ENCODE peak calls at places on chromosome 3, in seven cellular contexts. I is AG04450, H is transverse colon, P is lower lobe of right lung, Q is sigmoid colon, W is AG09309, N is IMR-90. V is an unnamed sample.

GRCh38 chr3:197718904-197719303 is 17.8 kb downstream of the RUBCN start:
- DNase-seq in I (peak), H (no peak), P (no peak), Q (no peak), W (peak), N (peak), V (peak)

GRCh38 chr3:72462611-72463011 is 385.6 kb downstream of the SHQ1 start:
- DNase-seq in I (no peak), H (no peak), P (no peak), Q (no peak), W (no peak), N (no peak), V (no peak)

GRCh38 chr3:89955141-89955540 is 847.7 kb downstream of the EPHA3 start:
- DNase-seq in I (no peak), H (no peak), P (no peak), Q (no peak), W (no peak), N (no peak), V (no peak)

GRCh38 chr3:17033516-17034168 is 148.9 kb downstream of the PLCL2 start:
- DNase-seq in I (no peak), H (no peak), P (no peak), Q (no peak), W (no peak), N (peak), V (peak)

GRCh38 chr3:184716652-184717607 is 5.1 kb upstream of the MAGEF1 start:
- DNase-seq in I (no peak), H (no peak), P (no peak), Q (no peak), W (no peak), N (peak), V (peak)

GRCh38 chr3:44442591-44443309 is 34.7 kb downstream of the ZNF445 start:
- DNase-seq in I (no peak), H (no peak), P (no peak), Q (no peak), W (no peak), N (no peak), V (no peak)

GRCh38 chr3:18806633-18807032 is 341.7 kb upstream of the KCNH8 start:
- DNase-seq in I (no peak), H (no peak), P (no peak), Q (no peak), W (no peak), N (no peak), V (no peak)

GRCh38 chr3:48356419-48356818 is 15.6 kb upstream of the FBXW12 start:
- DNase-seq in I (no peak), H (no peak), P (no peak), Q (no peak), W (no peak), N (no peak), V (no peak)

GRCh38 chr3:100226712-100227429 is 33.9 kb upstream of the TBC1D23 start:
- DNase-seq in I (no peak), H (no peak), P (no peak), Q (no peak), W (no peak), N (peak), V (peak)

GRCh38 chr3:31102196-31102879 is 207.9 kb upstream of the GADL1 start:
- DNase-seq in I (no peak), H (no peak), P (no peak), Q (no peak), W (no peak), N (no peak), V (no peak)

GRCh38 chr3:42226470-42227425 is 39.2 kb downstream of the CCK start:
- DNase-seq in I (no peak), H (no peak), P (no peak), Q (no peak), W (no peak), N (no peak), V (no peak)

GRCh38 chr3:177934001-177934891 is 602.0 kb upstream of the KCNMB2 start:
- DNase-seq in I (peak), H (no peak), P (peak), Q (peak), W (peak), N (peak), V (peak)

GRCh38 chr3:134369231-134369741 is 5.0 kb downstream of the AMOTL2 start:
- DNase-seq in I (no peak), H (no peak), P (no peak), Q (peak), W (no peak), N (peak), V (peak)

GRCh38 chr3:183698318-183698731 is 728 bp downstream of the YEATS2 start:
- DNase-seq in I (no peak), H (peak), P (no peak), Q (peak), W (no peak), N (peak), V (peak)

GRCh38 chr3:192481638-192482037 is 245.7 kb downstream of the FGF12 start:
- DNase-seq in I (no peak), H (no peak), P (no peak), Q (no peak), W (peak), N (peak), V (no peak)

GRCh38 chr3:31361391-31362273 is 171.1 kb upstream of the STT3B start:
- DNase-seq in I (no peak), H (no peak), P (no peak), Q (no peak), W (peak), N (peak), V (peak)

GRCh38 chr3:153338487-153338886 is 176.5 kb downstream of the RAP2B start:
- DNase-seq in I (peak), H (no peak), P (no peak), Q (no peak), W (no peak), N (peak), V (peak)

GRCh38 chr3:98574157-98574556 is 19.3 kb downstream of the CPOX start:
- DNase-seq in I (no peak), H (no peak), P (no peak), Q (no peak), W (no peak), N (no peak), V (no peak)

GRCh38 chr3:20323307-20323927 is 137.4 kb upstream of the SGO1 start:
- DNase-seq in I (no peak), H (no peak), P (no peak), Q (no peak), W (no peak), N (no peak), V (no peak)

GRCh38 chr3:77475545-77475944 is 435.6 kb downstream of the ROBO2 start:
- DNase-seq in I (no peak), H (no peak), P (no peak), Q (no peak), W (no peak), N (no peak), V (no peak)

GRCh38 chr3:57689367-57690053 is 3.4 kb downstream of the DENND6A start:
- DNase-seq in I (no peak), H (no peak), P (no peak), Q (no peak), W (no peak), N (no peak), V (no peak)

GRCh38 chr3:115857518-115858136 is 234.3 kb downstream of the GAP43 start:
- DNase-seq in I (no peak), H (no peak), P (no peak), Q (no peak), W (no peak), N (peak), V (no peak)

GRCh38 chr3:187610926-187611545 is 59.2 kb downstream of the SST start:
- DNase-seq in I (no peak), H (no peak), P (no peak), Q (no peak), W (peak), N (peak), V (no peak)

GRCh38 chr3:183745300-183746098 is 47.9 kb downstream of the YEATS2 start:
- DNase-seq in I (no peak), H (no peak), P (no peak), Q (no peak), W (no peak), N (peak), V (no peak)

GRCh38 chr3:24222165-24222805 is 272.4 kb downstream of the THRB start:
- DNase-seq in I (no peak), H (no peak), P (no peak), Q (no peak), W (peak), N (no peak), V (peak)

GRCh38 chr3:100033184-100033583 is 81.1 kb downstream of the FILIP1L start:
- DNase-seq in I (peak), H (no peak), P (no peak), Q (no peak), W (peak), N (peak), V (no peak)

GRCh38 chr3:69890094-69890493 is 109.4 kb upstream of the SAMMSON start:
- DNase-seq in I (no peak), H (no peak), P (no peak), Q (no peak), W (no peak), N (peak), V (peak)

GRCh38 chr3:16130066-16130465 is 44.4 kb upstream of the GALNT15 start:
- DNase-seq in I (peak), H (no peak), P (no peak), Q (no peak), W (peak), N (peak), V (peak)

GRCh38 chr3:197746801-197747237 is 2.9 kb upstream of the FYTTD1 start:
- DNase-seq in I (no peak), H (no peak), P (no peak), Q (no peak), W (no peak), N (no peak), V (no peak)

GRCh38 chr3:16467368-16467767 is 46.1 kb downstream of the RFTN1 start:
- DNase-seq in I (no peak), H (no peak), P (no peak), Q (no peak), W (no peak), N (no peak), V (no peak)

GRCh38 chr3:53260286-53260785 is 4.5 kb upstream of the TKT start:
- DNase-seq in I (no peak), H (no peak), P (no peak), Q (no peak), W (no peak), N (no peak), V (no peak)

GRCh38 chr3:123609063-123609462 is 24.2 kb upstream of the HACD2 start:
- DNase-seq in I (no peak), H (no peak), P (no peak), Q (no peak), W (no peak), N (no peak), V (no peak)

GRCh38 chr3:114554716-114555115 is 260.9 kb downstream of the TIGIT start:
- DNase-seq in I (no peak), H (no peak), P (no peak), Q (no peak), W (no peak), N (no peak), V (no peak)

GRCh38 chr3:79140718-79141117 is 627.1 kb downstream of the ROBO1 start:
- DNase-seq in I (peak), H (no peak), P (no peak), Q (no peak), W (peak), N (peak), V (peak)

GRCh38 chr3:64207289-64208086 is 17.8 kb downstream of the PRICKLE2 start:
- DNase-seq in I (no peak), H (no peak), P (no peak), Q (no peak), W (no peak), N (peak), V (peak)

DNA sequence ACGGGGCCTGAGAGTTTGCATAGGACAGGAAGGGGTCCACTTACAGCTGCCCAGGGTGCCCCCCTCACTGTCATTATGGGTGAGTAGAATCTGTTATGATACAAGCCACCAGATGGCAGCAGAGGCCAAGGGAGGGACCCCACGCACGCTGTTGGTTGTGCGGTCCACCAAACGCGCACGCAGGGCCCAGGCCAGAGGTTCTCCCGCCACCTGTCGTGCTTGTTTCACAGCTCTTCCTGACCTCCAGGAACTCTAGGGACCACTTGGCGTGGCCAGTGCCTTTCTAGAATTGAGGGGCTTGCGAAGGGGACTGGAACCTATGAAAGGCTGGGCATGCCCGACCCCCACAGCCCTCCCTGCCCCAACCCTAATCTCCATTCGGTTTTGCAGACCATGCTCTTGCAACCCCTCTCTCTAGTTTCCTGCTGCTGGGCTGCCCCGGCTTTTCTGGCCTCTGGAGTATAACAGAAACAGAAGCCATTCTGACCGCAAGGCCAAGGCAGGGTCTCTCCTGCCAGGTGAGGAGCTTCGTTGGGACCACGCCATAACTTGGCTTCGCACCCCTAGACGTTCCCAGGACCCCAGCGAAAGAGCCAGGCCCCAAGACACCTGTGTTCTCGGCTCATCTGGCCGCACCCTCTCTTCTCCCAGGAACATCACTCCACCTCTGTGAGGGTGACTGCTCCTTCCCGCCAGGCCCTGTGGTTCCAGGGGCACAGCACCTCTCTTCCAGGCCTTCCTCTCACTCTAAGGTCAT is 46.0 kb downstream of the ALDH1L1 start:
- DNase-seq in I (peak), H (peak), P (peak), Q (peak), W (no peak), N (peak), V (peak)
- TF ChIP-seq CTCF in I (peak), H (peak), P (peak), Q (peak), W (peak), N (peak), V (peak)

DNA sequence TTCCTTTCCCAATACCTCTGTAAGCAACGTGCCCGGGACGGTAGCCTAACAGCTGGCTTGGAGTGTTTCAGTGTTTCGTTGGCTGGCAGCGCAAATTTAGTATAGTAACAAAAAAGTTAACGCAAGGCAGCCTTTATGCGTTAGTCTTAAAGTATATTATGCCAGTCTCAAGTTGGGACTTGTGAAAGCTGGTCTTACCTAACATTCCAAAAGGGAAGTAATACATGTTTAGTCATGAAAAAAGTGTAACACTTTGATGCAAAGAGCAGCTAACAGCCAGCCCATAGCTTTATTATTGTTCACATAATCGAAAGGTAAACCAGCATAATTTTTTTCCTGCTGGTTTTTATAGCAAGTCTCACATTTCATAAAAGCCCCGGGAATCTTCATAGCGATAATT is 2.3 kb upstream of the GPR87 start:
- DNase-seq in I (no peak), H (no peak), P (no peak), Q (no peak), W (no peak), N (no peak), V (no peak)
- H3K4me3 ChIP-seq in I (no peak), H (no peak), P (no peak), Q (no peak), W (no peak), N (no peak), V (no peak)

GRCh38 chr3:156843071-156843808 is 17.1 kb downstream of the LEKR1 start:
- DNase-seq in I (no peak), H (no peak), P (no peak), Q (no peak), W (no peak), N (peak), V (no peak)
- TF ChIP-seq CTCF in I (no peak), H (no peak), P (no peak), Q (no peak), W (no peak), N (no peak), V (no peak)

GRCh38 chr3:50599115-50599715 is 12.4 kb downstream of the CISH start:
- DNase-seq in I (no peak), H (no peak), P (no peak), Q (no peak), W (no peak), N (no peak), V (no peak)

GRCh38 chr3:50599716-50600118 is 11.9 kb downstream of the CISH start:
- DNase-seq in I (no peak), H (no peak), P (no peak), Q (no peak), W (no peak), N (no peak), V (no peak)

GRCh38 chr3:50602675-50603191 is 8.8 kb downstream of the CISH start:
- DNase-seq in I (no peak), H (peak), P (no peak), Q (no peak), W (no peak), N (no peak), V (no peak)

GRCh38 chr3:50600141-50600753 is 11.3 kb downstream of the CISH start:
- DNase-seq in I (no peak), H (no peak), P (no peak), Q (no peak), W (no peak), N (no peak), V (no peak)

GRCh38 chr3:50600841-50601591 is 10.6 kb downstream of the CISH start:
- DNase-seq in I (peak), H (peak), P (peak), Q (peak), W (peak), N (peak), V (peak)
- H3K4me3 ChIP-seq in I (peak), H (peak), P (peak), Q (peak), W (no peak), N (no peak), V (peak)

DNA sequence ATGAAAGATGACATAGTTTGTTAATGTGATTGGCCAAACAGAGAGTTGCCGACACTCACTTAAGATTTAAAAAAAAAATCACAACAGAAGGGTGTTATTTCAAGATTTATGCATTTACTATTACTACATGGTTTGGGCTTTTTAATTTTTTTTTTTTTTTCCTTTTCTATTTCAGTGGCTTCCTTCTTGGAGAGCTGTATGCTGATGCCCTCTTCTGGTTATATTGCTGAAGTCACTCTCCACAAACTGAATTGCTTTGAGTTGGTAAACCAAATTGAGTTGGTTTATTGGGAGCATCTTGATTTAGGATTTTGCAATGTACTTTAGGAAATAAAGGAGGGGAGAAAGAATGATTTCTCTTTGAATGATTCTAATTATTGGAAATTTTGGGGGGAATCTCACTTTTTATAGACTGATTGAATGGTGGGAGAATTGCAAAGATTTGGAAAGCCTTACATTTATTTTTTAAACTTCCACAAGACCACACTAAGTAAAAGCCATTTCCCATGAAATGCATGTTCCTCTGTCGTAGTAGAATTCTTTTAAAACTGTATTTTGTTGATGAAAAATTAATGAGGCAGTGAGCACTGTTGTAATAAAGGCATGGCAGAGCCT is 186.6 kb upstream of the FEZF2 start:
- DNase-seq in I (peak), H (no peak), P (no peak), Q (no peak), W (peak), N (peak), V (peak)
- TF ChIP-seq CTCF in I (peak), H (peak), P (peak), Q (no peak), W (peak), N (peak), V (peak)

GRCh38 chr3:138329984-138330293 is 288 bp upstream of the NME9 start:
- DNase-seq in I (no peak), H (no peak), P (no peak), Q (no peak), W (no peak), N (no peak), V (no peak)
- H3K4me3 ChIP-seq in I (peak), H (peak), P (peak), Q (peak), W (peak), N (peak), V (peak)